ENCODE peak calls at places on chromosome 9, in nine cellular contexts. D is endodermal cell; B is lower lobe of right lung; O is brain microvascular endothelial cell; L is CD8-positive, alpha-beta T cell; Y is adrenal gland; Q is pancreas; R is AG10803; C is fibroblast of lung. N is an unnamed sample.

GRCh38 chr9:130243015-130243881 is 22.3 kb upstream of the HMCN2 start:
- DNase-seq in D (peak; percentile 97), B (peak; percentile 80), O (peak; percentile 32), L (peak; percentile 68), Y (peak; percentile 95), Q (no peak), R (peak; percentile 18), C (peak; percentile 38), N (peak; percentile 46)

GRCh38 chr9:137227057-137227852 is at the start of gene RNF224:
- DNase-seq in D (peak; percentile 96), B (peak; percentile 90), O (peak; percentile 58), L (peak; percentile 84), Y (peak; percentile 89), Q (peak; percentile 95), R (peak; percentile 54), C (peak; percentile 63), N (peak; percentile 75)

GRCh38 chr9:134515026-134515821 is 126.4 kb upstream of the COL5A1 start:
- DNase-seq in D (no peak), B (no peak), O (no peak), L (no peak), Y (no peak), Q (peak; percentile 20), R (peak; percentile 53), C (no peak), N (peak; percentile 35)

GRCh38 chr9:13351768-13352386 is 72.4 kb upstream of the MPDZ start:
- DNase-seq in D (no peak), B (no peak), O (peak; percentile 23), L (no peak), Y (no peak), Q (no peak), R (peak; percentile 74), C (peak; percentile 83), N (peak; percentile 86)

GRCh38 chr9:4530375-4530774 is 40.1 kb downstream of the SLC1A1 start:
- DNase-seq in D (no peak), B (no peak), O (no peak), L (no peak), Y (no peak), Q (no peak), R (no peak), C (no peak), N (peak; percentile 87)

GRCh38 chr9:105069285-105070065 is 141.5 kb upstream of the ABCA1 start:
- DNase-seq in D (no peak), B (no peak), O (no peak), L (no peak), Y (no peak), Q (no peak), R (no peak), C (no peak), N (no peak)

GRCh38 chr9:133771486-133772482 is 33.6 kb upstream of the SARDH start:
- DNase-seq in D (peak; percentile 38), B (peak; percentile 36), O (no peak), L (no peak), Y (peak; percentile 41), Q (peak; percentile 80), R (no peak), C (no peak), N (no peak)

GRCh38 chr9:76395381-76395780 is 1.2 kb upstream of the RFK start:
- DNase-seq in D (no peak), B (no peak), O (no peak), L (no peak), Y (peak; percentile 62), Q (no peak), R (no peak), C (no peak), N (no peak)

GRCh38 chr9:2495221-2496005 is 126.2 kb upstream of the VLDLR start:
- DNase-seq in D (no peak), B (no peak), O (no peak), L (no peak), Y (no peak), Q (no peak), R (no peak), C (no peak), N (no peak)

GRCh38 chr9:80555782-80556325 is 984.1 kb downstream of the TLE4 start:
- DNase-seq in D (no peak), B (no peak), O (no peak), L (no peak), Y (no peak), Q (no peak), R (no peak), C (peak; percentile 73), N (peak; percentile 22)

GRCh38 chr9:99001892-99002291 is 58.2 kb downstream of the COL15A1 start:
- DNase-seq in D (no peak), B (no peak), O (no peak), L (no peak), Y (peak; percentile 4), Q (no peak), R (no peak), C (no peak), N (no peak)

GRCh38 chr9:81848472-81848871 is 79.8 kb upstream of the SPATA31D4 start:
- DNase-seq in D (no peak), B (no peak), O (no peak), L (no peak), Y (no peak), Q (no peak), R (peak; percentile 43), C (peak; percentile 66), N (peak; percentile 54)

GRCh38 chr9:35350827-35351549 is 138.9 kb upstream of the RUSC2 start:
- DNase-seq in D (no peak), B (no peak), O (peak; percentile 45), L (no peak), Y (no peak), Q (no peak), R (peak; percentile 74), C (peak; percentile 95), N (peak; percentile 85)

GRCh38 chr9:115952667-115953316 is 200.8 kb upstream of the PAPPA start:
- DNase-seq in D (no peak), B (no peak), O (peak; percentile 78), L (no peak), Y (no peak), Q (no peak), R (peak; percentile 81), C (peak; percentile 96), N (peak; percentile 46)

GRCh38 chr9:118928723-118929122 is 440.5 kb downstream of the BRINP1 start:
- DNase-seq in D (peak; percentile 58), B (no peak), O (no peak), L (no peak), Y (no peak), Q (no peak), R (no peak), C (no peak), N (no peak)

GRCh38 chr9:4573634-4574391 is 83.5 kb downstream of the SLC1A1 start:
- DNase-seq in D (no peak), B (no peak), O (no peak), L (no peak), Y (peak; percentile 58), Q (no peak), R (no peak), C (no peak), N (no peak)

GRCh38 chr9:8652282-8652681 is 852.7 kb upstream of the DMAC1 start:
- DNase-seq in D (no peak), B (no peak), O (no peak), L (no peak), Y (no peak), Q (no peak), R (no peak), C (no peak), N (no peak)

GRCh38 chr9:33202552-33203300 is 35.6 kb upstream of the B4GALT1 start:
- DNase-seq in D (no peak), B (no peak), O (peak; percentile 84), L (peak; percentile 49), Y (peak; percentile 65), Q (no peak), R (peak; percentile 91), C (peak; percentile 82), N (peak; percentile 86)

GRCh38 chr9:86035827-86036440 is 63.4 kb downstream of the GOLM1 start:
- DNase-seq in D (peak; percentile 48), B (no peak), O (no peak), L (no peak), Y (no peak), Q (no peak), R (no peak), C (no peak), N (no peak)

DNA sequence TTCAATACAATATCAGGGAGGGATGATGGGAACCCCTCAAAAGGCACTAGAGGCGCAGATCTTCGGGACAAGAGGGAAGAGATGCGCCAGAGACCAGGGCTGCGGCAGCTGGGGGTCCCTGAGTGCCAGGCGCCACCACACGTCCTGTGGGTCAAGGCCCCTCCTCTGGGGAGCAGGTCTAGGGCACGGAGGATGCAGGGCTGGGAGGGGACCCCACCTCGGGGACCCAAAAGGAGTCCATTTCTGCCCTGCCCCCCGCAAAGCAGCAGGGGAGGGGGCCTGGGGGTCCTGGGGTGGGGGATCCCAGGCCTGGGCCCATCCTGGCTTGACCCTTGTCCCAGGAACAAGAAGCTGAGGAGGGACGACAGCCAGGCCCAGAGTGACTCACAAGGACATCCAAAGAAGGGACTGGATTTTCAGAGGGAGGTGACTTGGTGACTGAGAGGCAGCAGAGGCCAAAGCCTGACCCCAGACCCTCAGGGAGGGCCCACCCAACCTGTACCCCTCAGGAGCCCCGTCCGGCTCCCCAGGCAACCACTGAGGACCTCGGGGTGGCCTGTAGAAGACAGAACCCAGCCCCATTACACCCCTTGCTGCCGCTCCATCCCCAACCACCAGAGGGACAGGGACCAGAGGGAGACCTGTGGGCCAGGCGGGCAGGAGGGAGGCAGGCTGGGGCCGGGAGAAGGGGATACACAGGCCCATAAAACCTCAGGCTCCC is 54.2 kb downstream of the LRSAM1 start:
- DNase-seq in D (peak; percentile 89), B (no peak), O (peak; percentile 40), L (no peak), Y (peak; percentile 80), Q (peak; percentile 73), R (peak; percentile 45), C (peak; percentile 40), N (peak; percentile 50)
- TF ChIP-seq CTCF in D (peak; percentile 73), B (peak; percentile 31), O (peak; percentile 82), L (no peak), Y (peak; percentile 77), Q (no peak), R (peak; percentile 62), C (peak; percentile 64), N (peak; percentile 58)

GRCh38 chr9:121556580-121556979 is 56.9 kb upstream of the GGTA1 start:
- DNase-seq in D (no peak), B (no peak), O (peak; percentile 96), L (no peak), Y (peak; percentile 93), Q (no peak), R (peak; percentile 98), C (peak; percentile 93), N (peak; percentile 95)
- TF ChIP-seq CTCF in D (no peak), B (no peak), O (no peak), L (no peak), Y (no peak), Q (no peak), R (no peak), C (no peak), N (no peak)

DNA sequence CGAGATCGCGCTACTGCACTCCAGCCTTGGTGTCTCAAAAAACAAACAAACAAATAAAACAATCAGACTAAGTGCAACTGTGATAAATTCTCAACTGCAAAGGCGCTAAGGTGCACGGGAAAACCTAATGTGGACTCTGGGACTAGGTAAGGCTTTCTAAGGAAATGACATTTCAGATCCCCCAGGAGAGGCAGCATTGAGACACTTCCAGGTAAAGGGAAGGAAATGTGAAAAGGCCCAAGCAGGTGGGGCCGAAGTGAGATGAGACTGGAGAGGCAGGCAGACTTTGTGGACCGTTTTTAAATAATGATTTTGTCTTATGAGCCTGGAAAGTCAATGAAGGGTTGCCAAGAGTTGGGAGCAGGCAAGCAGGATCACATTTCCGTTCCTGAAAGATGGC is 1.9 kb upstream of the APBA1 start:
- DNase-seq in D (peak; percentile 77), B (no peak), O (no peak), L (no peak), Y (no peak), Q (no peak), R (no peak), C (no peak), N (no peak)
- TF ChIP-seq CTCF in D (peak; percentile 68), B (no peak), O (peak; percentile 15), L (no peak), Y (no peak), Q (no peak), R (no peak), C (no peak), N (no peak)

GRCh38 chr9:27394154-27394825 is 97.3 kb upstream of the EQTN start:
- DNase-seq in D (no peak), B (no peak), O (no peak), L (no peak), Y (no peak), Q (no peak), R (peak; percentile 13), C (no peak), N (no peak)
- TF ChIP-seq CTCF in D (no peak), B (no peak), O (no peak), L (no peak), Y (no peak), Q (no peak), R (no peak), C (no peak), N (no peak)

N was measured in cardiac fibroblast.